ENCODE peak calls at places on chromosomes 3 and 15, in seven cellular contexts. One of them, this sample, is unnamed.

GRCh38 chr3:50806806-50807205 is 132.1 kb downstream of the DOCK3 start:
- DNase-seq in astrocyte of the spinal cord: no peak
- DNase-seq in stimulated activated CD4-positive, alpha-beta T cell treated with anti-CD3 and anti-CD28 coated beads, TNF-alpha, amount 100 ng/mL, for 4 hours: no peak
- DNase-seq in left cardiac atrium: no peak
- DNase-seq in stimulated activated CD8-positive, alpha-beta memory T cell treated with anti-CD3 and anti-CD28 coated beads, Interleukin-4, amount 100 ng/mL, for 1 hour: no peak
- DNase-seq in NCI-H524: no peak
- DNase-seq in A172: peak
- DNase-seq in this sample: peak

GRCh38 chr3:53375019-53375418 is 27.7 kb upstream of the DCP1A start:
- DNase-seq in astrocyte of the spinal cord: peak
- DNase-seq in stimulated activated CD4-positive, alpha-beta T cell treated with anti-CD3 and anti-CD28 coated beads, TNF-alpha, amount 100 ng/mL, for 4 hours: no peak
- DNase-seq in left cardiac atrium: peak
- DNase-seq in stimulated activated CD8-positive, alpha-beta memory T cell treated with anti-CD3 and anti-CD28 coated beads, Interleukin-4, amount 100 ng/mL, for 1 hour: no peak
- DNase-seq in NCI-H524: peak
- DNase-seq in A172: peak
- DNase-seq in this sample: peak

GRCh38 chr3:17583530-17583929 is 158.9 kb downstream of the TBC1D5 start:
- DNase-seq in astrocyte of the spinal cord: no peak
- DNase-seq in stimulated activated CD4-positive, alpha-beta T cell treated with anti-CD3 and anti-CD28 coated beads, TNF-alpha, amount 100 ng/mL, for 4 hours: no peak
- DNase-seq in left cardiac atrium: no peak
- DNase-seq in stimulated activated CD8-positive, alpha-beta memory T cell treated with anti-CD3 and anti-CD28 coated beads, Interleukin-4, amount 100 ng/mL, for 1 hour: no peak
- DNase-seq in NCI-H524: no peak
- DNase-seq in A172: no peak
- DNase-seq in this sample: no peak

GRCh38 chr15:63339006-63339766 is 42.5 kb downstream of the CA12 start:
- DNase-seq in astrocyte of the spinal cord: no peak
- DNase-seq in stimulated activated CD4-positive, alpha-beta T cell treated with anti-CD3 and anti-CD28 coated beads, TNF-alpha, amount 100 ng/mL, for 4 hours: no peak
- DNase-seq in left cardiac atrium: no peak
- DNase-seq in stimulated activated CD8-positive, alpha-beta memory T cell treated with anti-CD3 and anti-CD28 coated beads, Interleukin-4, amount 100 ng/mL, for 1 hour: no peak
- DNase-seq in NCI-H524: no peak
- DNase-seq in A172: no peak
- DNase-seq in this sample: no peak

GRCh38 chr15:48647963-48648362 is 2.5 kb upstream of the FBN1 start:
- DNase-seq in astrocyte of the spinal cord: peak
- DNase-seq in stimulated activated CD4-positive, alpha-beta T cell treated with anti-CD3 and anti-CD28 coated beads, TNF-alpha, amount 100 ng/mL, for 4 hours: no peak
- DNase-seq in left cardiac atrium: no peak
- DNase-seq in stimulated activated CD8-positive, alpha-beta memory T cell treated with anti-CD3 and anti-CD28 coated beads, Interleukin-4, amount 100 ng/mL, for 1 hour: no peak
- DNase-seq in NCI-H524: peak
- DNase-seq in A172: no peak
- DNase-seq in this sample: peak

GRCh38 chr3:122055215-122055614 is at the start of gene CD86:
- DNase-seq in astrocyte of the spinal cord: no peak
- DNase-seq in stimulated activated CD4-positive, alpha-beta T cell treated with anti-CD3 and anti-CD28 coated beads, TNF-alpha, amount 100 ng/mL, for 4 hours: no peak
- DNase-seq in left cardiac atrium: no peak
- DNase-seq in stimulated activated CD8-positive, alpha-beta memory T cell treated with anti-CD3 and anti-CD28 coated beads, Interleukin-4, amount 100 ng/mL, for 1 hour: no peak
- DNase-seq in NCI-H524: no peak
- DNase-seq in A172: no peak
- DNase-seq in this sample: no peak

GRCh38 chr15:47616876-47617275 is 100.4 kb upstream of the SEMA6D start:
- DNase-seq in astrocyte of the spinal cord: no peak
- DNase-seq in stimulated activated CD4-positive, alpha-beta T cell treated with anti-CD3 and anti-CD28 coated beads, TNF-alpha, amount 100 ng/mL, for 4 hours: no peak
- DNase-seq in left cardiac atrium: no peak
- DNase-seq in stimulated activated CD8-positive, alpha-beta memory T cell treated with anti-CD3 and anti-CD28 coated beads, Interleukin-4, amount 100 ng/mL, for 1 hour: no peak
- DNase-seq in NCI-H524: no peak
- DNase-seq in A172: no peak
- DNase-seq in this sample: no peak

GRCh38 chr3:53150247-53151085 is 10.5 kb upstream of the PRKCD start:
- DNase-seq in astrocyte of the spinal cord: peak
- DNase-seq in stimulated activated CD4-positive, alpha-beta T cell treated with anti-CD3 and anti-CD28 coated beads, TNF-alpha, amount 100 ng/mL, for 4 hours: no peak
- DNase-seq in left cardiac atrium: no peak
- DNase-seq in stimulated activated CD8-positive, alpha-beta memory T cell treated with anti-CD3 and anti-CD28 coated beads, Interleukin-4, amount 100 ng/mL, for 1 hour: no peak
- DNase-seq in NCI-H524: no peak
- DNase-seq in A172: peak
- DNase-seq in this sample: peak

GRCh38 chr3:88462241-88462640 is 312.5 kb downstream of the C3orf38 start:
- DNase-seq in astrocyte of the spinal cord: no peak
- DNase-seq in stimulated activated CD4-positive, alpha-beta T cell treated with anti-CD3 and anti-CD28 coated beads, TNF-alpha, amount 100 ng/mL, for 4 hours: no peak
- DNase-seq in left cardiac atrium: no peak
- DNase-seq in stimulated activated CD8-positive, alpha-beta memory T cell treated with anti-CD3 and anti-CD28 coated beads, Interleukin-4, amount 100 ng/mL, for 1 hour: no peak
- DNase-seq in NCI-H524: no peak
- DNase-seq in A172: no peak
- DNase-seq in this sample: no peak

GRCh38 chr3:172129868-172130751 is 90.7 kb downstream of the FNDC3B start:
- DNase-seq in astrocyte of the spinal cord: peak
- DNase-seq in stimulated activated CD4-positive, alpha-beta T cell treated with anti-CD3 and anti-CD28 coated beads, TNF-alpha, amount 100 ng/mL, for 4 hours: no peak
- DNase-seq in left cardiac atrium: peak
- DNase-seq in stimulated activated CD8-positive, alpha-beta memory T cell treated with anti-CD3 and anti-CD28 coated beads, Interleukin-4, amount 100 ng/mL, for 1 hour: peak
- DNase-seq in NCI-H524: no peak
- DNase-seq in A172: peak
- DNase-seq in this sample: peak

GRCh38 chr3:101854608-101855304 is 5.4 kb downstream of the NFKBIZ start:
- DNase-seq in astrocyte of the spinal cord: no peak
- DNase-seq in stimulated activated CD4-positive, alpha-beta T cell treated with anti-CD3 and anti-CD28 coated beads, TNF-alpha, amount 100 ng/mL, for 4 hours: no peak
- DNase-seq in left cardiac atrium: no peak
- DNase-seq in stimulated activated CD8-positive, alpha-beta memory T cell treated with anti-CD3 and anti-CD28 coated beads, Interleukin-4, amount 100 ng/mL, for 1 hour: no peak
- DNase-seq in NCI-H524: no peak
- DNase-seq in A172: no peak
- DNase-seq in this sample: peak

GRCh38 chr3:14462738-14463137 is 60.3 kb downstream of the SLC6A6 start:
- DNase-seq in astrocyte of the spinal cord: no peak
- DNase-seq in stimulated activated CD4-positive, alpha-beta T cell treated with anti-CD3 and anti-CD28 coated beads, TNF-alpha, amount 100 ng/mL, for 4 hours: no peak
- DNase-seq in left cardiac atrium: no peak
- DNase-seq in stimulated activated CD8-positive, alpha-beta memory T cell treated with anti-CD3 and anti-CD28 coated beads, Interleukin-4, amount 100 ng/mL, for 1 hour: no peak
- DNase-seq in NCI-H524: no peak
- DNase-seq in A172: no peak
- DNase-seq in this sample: no peak

GRCh38 chr3:64300790-64301423 is 75.6 kb upstream of the PRICKLE2 start:
- DNase-seq in astrocyte of the spinal cord: peak
- DNase-seq in stimulated activated CD4-positive, alpha-beta T cell treated with anti-CD3 and anti-CD28 coated beads, TNF-alpha, amount 100 ng/mL, for 4 hours: no peak
- DNase-seq in left cardiac atrium: no peak
- DNase-seq in stimulated activated CD8-positive, alpha-beta memory T cell treated with anti-CD3 and anti-CD28 coated beads, Interleukin-4, amount 100 ng/mL, for 1 hour: no peak
- DNase-seq in NCI-H524: no peak
- DNase-seq in A172: peak
- DNase-seq in this sample: no peak

GRCh38 chr3:188365184-188365583 is 211.2 kb downstream of the LPP start:
- DNase-seq in astrocyte of the spinal cord: no peak
- DNase-seq in stimulated activated CD4-positive, alpha-beta T cell treated with anti-CD3 and anti-CD28 coated beads, TNF-alpha, amount 100 ng/mL, for 4 hours: no peak
- DNase-seq in left cardiac atrium: no peak
- DNase-seq in stimulated activated CD8-positive, alpha-beta memory T cell treated with anti-CD3 and anti-CD28 coated beads, Interleukin-4, amount 100 ng/mL, for 1 hour: no peak
- DNase-seq in NCI-H524: no peak
- DNase-seq in A172: no peak
- DNase-seq in this sample: no peak

GRCh38 chr3:88440701-88441100 is 290.9 kb downstream of the C3orf38 start:
- DNase-seq in astrocyte of the spinal cord: no peak
- DNase-seq in stimulated activated CD4-positive, alpha-beta T cell treated with anti-CD3 and anti-CD28 coated beads, TNF-alpha, amount 100 ng/mL, for 4 hours: no peak
- DNase-seq in left cardiac atrium: no peak
- DNase-seq in stimulated activated CD8-positive, alpha-beta memory T cell treated with anti-CD3 and anti-CD28 coated beads, Interleukin-4, amount 100 ng/mL, for 1 hour: no peak
- DNase-seq in NCI-H524: no peak
- DNase-seq in A172: no peak
- DNase-seq in this sample: no peak

GRCh38 chr3:187044871-187045552 is 94.3 kb downstream of the RPL39L start:
- DNase-seq in astrocyte of the spinal cord: no peak
- DNase-seq in stimulated activated CD4-positive, alpha-beta T cell treated with anti-CD3 and anti-CD28 coated beads, TNF-alpha, amount 100 ng/mL, for 4 hours: no peak
- DNase-seq in left cardiac atrium: peak
- DNase-seq in stimulated activated CD8-positive, alpha-beta memory T cell treated with anti-CD3 and anti-CD28 coated beads, Interleukin-4, amount 100 ng/mL, for 1 hour: no peak
- DNase-seq in NCI-H524: no peak
- DNase-seq in A172: no peak
- DNase-seq in this sample: no peak

GRCh38 chr15:49471733-49472132 is 48.7 kb downstream of the FGF7 start:
- DNase-seq in astrocyte of the spinal cord: no peak
- DNase-seq in stimulated activated CD4-positive, alpha-beta T cell treated with anti-CD3 and anti-CD28 coated beads, TNF-alpha, amount 100 ng/mL, for 4 hours: no peak
- DNase-seq in left cardiac atrium: no peak
- DNase-seq in stimulated activated CD8-positive, alpha-beta memory T cell treated with anti-CD3 and anti-CD28 coated beads, Interleukin-4, amount 100 ng/mL, for 1 hour: no peak
- DNase-seq in NCI-H524: no peak
- DNase-seq in A172: no peak
- DNase-seq in this sample: no peak

GRCh38 chr3:161263057-161263456 is 41.9 kb downstream of the NMD3 start:
- DNase-seq in astrocyte of the spinal cord: peak
- DNase-seq in stimulated activated CD4-positive, alpha-beta T cell treated with anti-CD3 and anti-CD28 coated beads, TNF-alpha, amount 100 ng/mL, for 4 hours: no peak
- DNase-seq in left cardiac atrium: no peak
- DNase-seq in stimulated activated CD8-positive, alpha-beta memory T cell treated with anti-CD3 and anti-CD28 coated beads, Interleukin-4, amount 100 ng/mL, for 1 hour: no peak
- DNase-seq in NCI-H524: no peak
- DNase-seq in A172: no peak
- DNase-seq in this sample: no peak

GRCh38 chr3:123071146-123071545 is 4.3 kb downstream of the PDIA5 start:
- DNase-seq in astrocyte of the spinal cord: no peak
- DNase-seq in stimulated activated CD4-positive, alpha-beta T cell treated with anti-CD3 and anti-CD28 coated beads, TNF-alpha, amount 100 ng/mL, for 4 hours: no peak
- DNase-seq in left cardiac atrium: no peak
- DNase-seq in stimulated activated CD8-positive, alpha-beta memory T cell treated with anti-CD3 and anti-CD28 coated beads, Interleukin-4, amount 100 ng/mL, for 1 hour: no peak
- DNase-seq in NCI-H524: peak
- DNase-seq in A172: no peak
- DNase-seq in this sample: no peak

GRCh38 chr3:70849911-70850699 is 537.7 kb upstream of the MDFIC2 start:
- DNase-seq in astrocyte of the spinal cord: peak
- DNase-seq in stimulated activated CD4-positive, alpha-beta T cell treated with anti-CD3 and anti-CD28 coated beads, TNF-alpha, amount 100 ng/mL, for 4 hours: no peak
- DNase-seq in left cardiac atrium: peak
- DNase-seq in stimulated activated CD8-positive, alpha-beta memory T cell treated with anti-CD3 and anti-CD28 coated beads, Interleukin-4, amount 100 ng/mL, for 1 hour: no peak
- DNase-seq in NCI-H524: no peak
- DNase-seq in A172: peak
- DNase-seq in this sample: peak

GRCh38 chr15:63970723-63971426 is 75.4 kb downstream of the DAPK2 start:
- DNase-seq in astrocyte of the spinal cord: no peak
- DNase-seq in stimulated activated CD4-positive, alpha-beta T cell treated with anti-CD3 and anti-CD28 coated beads, TNF-alpha, amount 100 ng/mL, for 4 hours: no peak
- DNase-seq in left cardiac atrium: no peak
- DNase-seq in stimulated activated CD8-positive, alpha-beta memory T cell treated with anti-CD3 and anti-CD28 coated beads, Interleukin-4, amount 100 ng/mL, for 1 hour: no peak
- DNase-seq in NCI-H524: no peak
- DNase-seq in A172: no peak
- DNase-seq in this sample: no peak

GRCh38 chr15:86163771-86164170 is 84.1 kb downstream of the AGBL1 start:
- DNase-seq in astrocyte of the spinal cord: no peak
- DNase-seq in stimulated activated CD4-positive, alpha-beta T cell treated with anti-CD3 and anti-CD28 coated beads, TNF-alpha, amount 100 ng/mL, for 4 hours: no peak
- DNase-seq in left cardiac atrium: no peak
- DNase-seq in stimulated activated CD8-positive, alpha-beta memory T cell treated with anti-CD3 and anti-CD28 coated beads, Interleukin-4, amount 100 ng/mL, for 1 hour: no peak
- DNase-seq in NCI-H524: no peak
- DNase-seq in A172: peak
- DNase-seq in this sample: no peak

GRCh38 chr3:152383136-152383606 is 114.4 kb downstream of the MBNL1 start:
- DNase-seq in astrocyte of the spinal cord: no peak
- DNase-seq in stimulated activated CD4-positive, alpha-beta T cell treated with anti-CD3 and anti-CD28 coated beads, TNF-alpha, amount 100 ng/mL, for 4 hours: no peak
- DNase-seq in left cardiac atrium: no peak
- DNase-seq in stimulated activated CD8-positive, alpha-beta memory T cell treated with anti-CD3 and anti-CD28 coated beads, Interleukin-4, amount 100 ng/mL, for 1 hour: no peak
- DNase-seq in NCI-H524: no peak
- DNase-seq in A172: no peak
- DNase-seq in this sample: no peak

GRCh38 chr3:31829826-31830426 is 151.1 kb downstream of the OSBPL10 start:
- DNase-seq in astrocyte of the spinal cord: no peak
- DNase-seq in stimulated activated CD4-positive, alpha-beta T cell treated with anti-CD3 and anti-CD28 coated beads, TNF-alpha, amount 100 ng/mL, for 4 hours: no peak
- DNase-seq in left cardiac atrium: no peak
- DNase-seq in stimulated activated CD8-positive, alpha-beta memory T cell treated with anti-CD3 and anti-CD28 coated beads, Interleukin-4, amount 100 ng/mL, for 1 hour: no peak
- DNase-seq in NCI-H524: no peak
- DNase-seq in A172: no peak
- DNase-seq in this sample: no peak

GRCh38 chr3:172839679-172840078 is 89.2 kb downstream of the ECT2 start:
- DNase-seq in astrocyte of the spinal cord: no peak
- DNase-seq in stimulated activated CD4-positive, alpha-beta T cell treated with anti-CD3 and anti-CD28 coated beads, TNF-alpha, amount 100 ng/mL, for 4 hours: no peak
- DNase-seq in left cardiac atrium: no peak
- DNase-seq in stimulated activated CD8-positive, alpha-beta memory T cell treated with anti-CD3 and anti-CD28 coated beads, Interleukin-4, amount 100 ng/mL, for 1 hour: no peak
- DNase-seq in NCI-H524: peak
- DNase-seq in A172: no peak
- DNase-seq in this sample: no peak

GRCh38 chr15:78810377-78811123 is 714 bp downstream of the ADAMTS7 start:
- DNase-seq in astrocyte of the spinal cord: peak
- DNase-seq in stimulated activated CD4-positive, alpha-beta T cell treated with anti-CD3 and anti-CD28 coated beads, TNF-alpha, amount 100 ng/mL, for 4 hours: no peak
- DNase-seq in left cardiac atrium: peak
- DNase-seq in stimulated activated CD8-positive, alpha-beta memory T cell treated with anti-CD3 and anti-CD28 coated beads, Interleukin-4, amount 100 ng/mL, for 1 hour: no peak
- DNase-seq in NCI-H524: peak
- DNase-seq in A172: peak
- DNase-seq in this sample: no peak

GRCh38 chr15:59685737-59686297 is 3.3 kb downstream of the BNIP2 start:
- DNase-seq in astrocyte of the spinal cord: peak
- DNase-seq in stimulated activated CD4-positive, alpha-beta T cell treated with anti-CD3 and anti-CD28 coated beads, TNF-alpha, amount 100 ng/mL, for 4 hours: no peak
- DNase-seq in left cardiac atrium: no peak
- DNase-seq in stimulated activated CD8-positive, alpha-beta memory T cell treated with anti-CD3 and anti-CD28 coated beads, Interleukin-4, amount 100 ng/mL, for 1 hour: no peak
- DNase-seq in NCI-H524: no peak
- DNase-seq in A172: peak
- DNase-seq in this sample: no peak

GRCh38 chr3:23099021-23099420 is 104.1 kb upstream of the UBE2E2 start:
- DNase-seq in astrocyte of the spinal cord: no peak
- DNase-seq in stimulated activated CD4-positive, alpha-beta T cell treated with anti-CD3 and anti-CD28 coated beads, TNF-alpha, amount 100 ng/mL, for 4 hours: no peak
- DNase-seq in left cardiac atrium: no peak
- DNase-seq in stimulated activated CD8-positive, alpha-beta memory T cell treated with anti-CD3 and anti-CD28 coated beads, Interleukin-4, amount 100 ng/mL, for 1 hour: no peak
- DNase-seq in NCI-H524: no peak
- DNase-seq in A172: no peak
- DNase-seq in this sample: no peak

GRCh38 chr3:113151475-113152031 is 59.8 kb upstream of the BOC start:
- DNase-seq in astrocyte of the spinal cord: peak
- DNase-seq in stimulated activated CD4-positive, alpha-beta T cell treated with anti-CD3 and anti-CD28 coated beads, TNF-alpha, amount 100 ng/mL, for 4 hours: no peak
- DNase-seq in left cardiac atrium: no peak
- DNase-seq in stimulated activated CD8-positive, alpha-beta memory T cell treated with anti-CD3 and anti-CD28 coated beads, Interleukin-4, amount 100 ng/mL, for 1 hour: no peak
- DNase-seq in NCI-H524: no peak
- DNase-seq in A172: peak
- DNase-seq in this sample: no peak

This sample was measured in Caki2.